ENCODE peak calls at places on chromosomes 3 and 15, in five cellular contexts. X is foreskin fibroblast, U is stomach, G is fibroblast of pulmonary artery, S is right atrium auricular region. H is an unnamed sample.

GRCh38 chr15:60389261-60390077 is 8.3 kb downstream of the ANXA2 start:
- DNase-seq in X (peak; percentile 31), U (no peak), G (no peak), S (no peak), H (peak; percentile 34)

GRCh38 chr3:117842086-117842485 is 1132.5 kb downstream of the TUSC7 start:
- DNase-seq in X (no peak), U (no peak), G (no peak), S (no peak), H (no peak)

GRCh38 chr3:167394003-167394402 is 13.9 kb upstream of the ZBBX start:
- DNase-seq in X (no peak), U (no peak), G (no peak), S (no peak), H (no peak)

GRCh38 chr15:78617131-78617915 is 3.5 kb downstream of the CHRNA3 start:
- DNase-seq in X (no peak), U (peak; percentile 22), G (no peak), S (no peak), H (no peak)

GRCh38 chr3:177852408-177852807 is 655.1 kb upstream of the TBL1XR1 start:
- DNase-seq in X (peak; percentile 8), U (no peak), G (no peak), S (no peak), H (peak; percentile 14)

GRCh38 chr3:171328419-171329082 is 131.7 kb downstream of the TNIK start:
- DNase-seq in X (peak; percentile 53), U (peak; percentile 48), G (peak; percentile 50), S (peak; percentile 63), H (no peak)

GRCh38 chr15:86915811-86916331 is 836.2 kb downstream of the AGBL1 start:
- DNase-seq in X (peak; percentile 0), U (no peak), G (peak; percentile 58), S (no peak), H (peak; percentile 67)

GRCh38 chr15:58070801-58071418 is 5.4 kb upstream of the ALDH1A2 start:
- DNase-seq in X (peak; percentile 82), U (peak; percentile 61), G (peak; percentile 72), S (peak; percentile 77), H (peak; percentile 63)

GRCh38 chr15:29018983-29019875 is 133.5 kb downstream of the APBA2 start:
- DNase-seq in X (no peak), U (no peak), G (peak; percentile 54), S (no peak), H (no peak)

GRCh38 chr3:184233127-184233843 is 3.9 kb downstream of the VWA5B2 start:
- DNase-seq in X (no peak), U (no peak), G (no peak), S (no peak), H (no peak)

GRCh38 chr3:71579934-71580318 is 3.6 kb downstream of the FOXP1 start:
- DNase-seq in X (no peak), U (no peak), G (no peak), S (no peak), H (peak; percentile 82)

GRCh38 chr15:88324241-88325065 is 67.9 kb upstream of the NTRK3 start:
- DNase-seq in X (no peak), U (no peak), G (no peak), S (no peak), H (no peak)

GRCh38 chr15:92224843-92225242 is 168.8 kb upstream of the ST8SIA2 start:
- DNase-seq in X (no peak), U (no peak), G (no peak), S (no peak), H (no peak)

GRCh38 chr3:174620138-174620537 is 239.0 kb upstream of the NAALADL2 start:
- DNase-seq in X (peak; percentile 36), U (no peak), G (peak; percentile 41), S (no peak), H (peak; percentile 15)

GRCh38 chr15:96818861-96819260 is 488.4 kb downstream of the NR2F2 start:
- DNase-seq in X (no peak), U (no peak), G (no peak), S (no peak), H (no peak)

GRCh38 chr3:59818033-59818936 is 768.5 kb upstream of the CFAP20DC start:
- DNase-seq in X (peak; percentile 98), U (peak; percentile 76), G (peak; percentile 92), S (peak; percentile 90), H (peak; percentile 98)

GRCh38 chr3:46228259-46229222 is 13.7 kb upstream of the CCR3 start:
- DNase-seq in X (peak; percentile 89), U (no peak), G (no peak), S (no peak), H (no peak)

GRCh38 chr3:105518806-105519418 is 152.2 kb downstream of the ALCAM start:
- DNase-seq in X (peak; percentile 79), U (no peak), G (peak; percentile 85), S (no peak), H (peak; percentile 81)

GRCh38 chr15:68580026-68580882 is 1.5 kb downstream of the CORO2B start:
- DNase-seq in X (peak; percentile 41), U (no peak), G (no peak), S (peak; percentile 77), H (no peak)

GRCh38 chr3:45778761-45779201 is 17.6 kb downstream of the SLC6A20 start:
- DNase-seq in X (no peak), U (peak; percentile 17), G (no peak), S (no peak), H (no peak)

GRCh38 chr3:39183231-39184080 is 8.9 kb downstream of the XIRP1 start:
- DNase-seq in X (no peak), U (no peak), G (no peak), S (peak; percentile 66), H (no peak)

GRCh38 chr3:8563597-8563996 is 62.0 kb downstream of the LMCD1 start:
- DNase-seq in X (no peak), U (no peak), G (no peak), S (peak; percentile 36), H (no peak)

GRCh38 chr15:45448516-45448915 is 70.2 kb upstream of the GATM start:
- DNase-seq in X (no peak), U (no peak), G (no peak), S (no peak), H (no peak)

GRCh38 chr3:126414406-126414805 is 19.7 kb downstream of the CFAP100 start:
- DNase-seq in X (no peak), U (no peak), G (no peak), S (no peak), H (no peak)

GRCh38 chr3:150469931-150470740 is 62.0 kb downstream of the TSC22D2 start:
- DNase-seq in X (peak; percentile 76), U (no peak), G (no peak), S (no peak), H (peak; percentile 46)

GRCh38 chr3:133591271-133591742 is 17.8 kb downstream of the CDV3 start:
- DNase-seq in X (peak; percentile 53), U (no peak), G (peak; percentile 75), S (no peak), H (peak; percentile 54)

GRCh38 chr15:62457100-62457499 is 292.0 kb upstream of the C2CD4B start:
- DNase-seq in X (no peak), U (no peak), G (no peak), S (no peak), H (no peak)

GRCh38 chr3:196081834-196082470 is at the start of gene TFRC:
- DNase-seq in X (peak; percentile 96), U (peak; percentile 97), G (peak; percentile 87), S (peak; percentile 92), H (peak; percentile 90)

GRCh38 chr3:50204804-50205718 is at the start of gene SLC38A3:
- DNase-seq in X (peak; percentile 22), U (peak; percentile 39), G (no peak), S (no peak), H (no peak)

GRCh38 chr15:47944911-47945310 is 175.9 kb upstream of the SLC24A5 start:
- DNase-seq in X (no peak), U (no peak), G (no peak), S (no peak), H (no peak)
- TF ChIP-seq CTCF in X (no peak), U (no peak), G (no peak), S (no peak), H (no peak)

GRCh38 chr3:48467473-48468267 is 21.1 kb downstream of the ATRIP start:
- DNase-seq in X (no peak), U (no peak), G (no peak), S (no peak), H (no peak)
- H3K4me3 ChIP-seq in X (peak overlapping the region; percentile 73), U (peak overlapping the region; percentile 49), G (no peak overlapping the region), S (peak overlapping the region; percentile 57), H (no peak overlapping the region)

DNA sequence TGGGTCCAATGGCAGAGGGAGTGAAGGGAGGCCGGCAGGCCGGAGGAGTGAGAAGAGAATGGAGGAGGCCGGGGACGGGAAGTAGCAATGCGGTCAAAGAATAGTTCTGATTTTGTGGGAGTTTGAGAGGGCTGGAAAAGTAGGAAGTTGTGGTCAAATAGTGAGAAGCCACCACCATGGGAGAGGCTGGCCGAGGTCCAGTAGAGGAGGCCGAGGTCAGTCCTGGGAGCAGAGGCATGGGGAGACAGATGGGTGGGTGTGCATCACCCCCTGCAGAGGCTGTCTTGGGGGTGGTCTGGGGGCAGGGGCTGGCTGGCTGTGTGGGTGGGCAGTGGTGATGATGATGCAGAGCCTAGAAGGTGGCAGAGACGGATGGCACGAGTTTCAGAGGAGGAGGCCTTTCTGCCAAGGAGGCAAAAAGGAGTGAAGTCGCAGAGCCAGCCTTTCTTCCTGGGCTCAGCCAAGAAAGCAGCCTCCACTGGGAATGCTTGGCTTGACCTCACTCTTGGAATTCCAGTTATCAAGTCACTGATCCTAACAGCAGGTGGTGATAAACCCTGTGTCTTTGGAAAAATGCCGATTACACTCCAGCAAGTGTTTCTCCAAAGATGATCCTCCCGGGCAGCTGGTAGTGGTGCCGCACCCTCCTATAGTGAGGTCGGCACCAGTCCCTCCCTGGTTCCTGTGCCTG is 57.3 kb downstream of the ARNT2 start:
- DNase-seq in X (no peak), U (no peak), G (no peak), S (no peak), H (no peak)
- TF ChIP-seq CTCF in X (no peak), U (no peak), G (no peak), S (no peak), H (no peak)

GRCh38 chr3:143974877-143975238 is 3.2 kb downstream of the DIPK2A start:
- DNase-seq in X (peak; percentile 70), U (no peak), G (peak; percentile 34), S (no peak), H (peak; percentile 33)
- H3K4me3 ChIP-seq in X (peak overlapping the region; percentile 94), U (peak overlapping the region; percentile 90), G (peak overlapping the region; percentile 58), S (peak overlapping the region; percentile 97), H (peak overlapping the region; percentile 79)

DNA sequence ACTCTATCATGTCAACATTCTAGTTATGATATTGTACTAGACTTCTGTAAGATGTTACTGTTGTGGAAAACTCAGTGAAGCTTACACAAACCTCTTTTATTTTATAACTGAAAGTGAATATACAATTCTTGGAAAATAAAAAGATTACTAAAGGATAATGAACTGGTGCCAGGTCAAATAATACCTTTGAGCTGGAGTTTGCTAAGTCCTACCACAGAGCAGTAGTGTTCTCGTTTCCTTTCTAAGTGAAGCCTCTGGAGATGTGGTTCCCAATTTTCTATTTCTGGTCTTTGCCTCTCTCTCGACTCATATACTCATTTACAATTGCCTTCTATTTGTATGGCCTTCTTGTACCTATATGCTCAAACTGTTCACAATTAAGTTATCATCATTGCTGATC is 942.9 kb downstream of the SQOR start:
- DNase-seq in X (no peak), U (no peak), G (no peak), S (no peak), H (no peak)
- TF ChIP-seq CTCF in X (no peak), U (no peak), G (no peak), S (no peak), H (no peak)

DNA sequence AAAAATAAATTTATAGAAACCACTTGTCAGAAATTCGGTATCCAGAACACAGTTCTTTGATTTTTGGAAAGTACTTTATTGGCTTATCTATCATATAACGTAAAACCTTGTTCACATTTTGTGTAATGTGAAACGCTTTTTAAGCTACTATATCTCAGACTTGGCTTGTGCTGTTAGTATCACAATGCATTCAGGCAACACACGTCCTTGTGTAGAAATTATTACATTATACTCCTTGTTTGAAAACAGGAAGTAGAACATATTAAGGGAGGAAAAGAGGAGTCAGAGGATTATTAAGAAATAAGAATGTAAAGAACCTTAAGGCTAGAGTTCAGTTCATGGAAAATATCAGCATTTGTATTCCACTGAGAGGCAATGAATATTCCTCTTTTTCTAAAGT is 1.6 kb downstream of the DNAJC13 start:
- DNase-seq in X (no peak), U (no peak), G (peak; percentile 40), S (no peak), H (peak; percentile 12)
- H3K4me3 ChIP-seq in X (peak overlapping the region; percentile 98), U (peak overlapping the region; percentile 99), G (peak overlapping the region; percentile 91), S (peak overlapping the region; percentile 91), H (peak overlapping the region; percentile 100)